ENCODE peak calls at places on chromosome 11, in six cellular contexts. O, D, W, B, R and M are unnamed samples. For H3K4me1, the result is how much of the 10 kb centered on the place peaks cover.

GRCh38 chr11:86360775-86361395 is 13.8 kb upstream of the CCDC81 start:
- DNase-seq in O (peak), D (no peak), W (peak), B (no peak), R (no peak), M (no peak)

GRCh38 chr11:12005061-12005460 is 3.4 kb downstream of the DKK3 start:
- DNase-seq in O (no peak), D (no peak), W (no peak), B (no peak), R (no peak), M (no peak)

GRCh38 chr11:76839326-76839725 is 21.4 kb upstream of the ACER3 start:
- DNase-seq in O (peak), D (no peak), W (no peak), B (no peak), R (no peak), M (no peak)

GRCh38 chr11:115132829-115133228 is 371.4 kb downstream of the CADM1 start:
- DNase-seq in O (peak), D (no peak), W (peak), B (no peak), R (no peak), M (no peak)

GRCh38 chr11:5384335-5384734 is 723 bp downstream of the OR51M1 start:
- DNase-seq in O (no peak), D (no peak), W (no peak), B (no peak), R (no peak), M (no peak)

GRCh38 chr11:10823152-10823579 is 14.4 kb upstream of the EIF4G2 start:
- DNase-seq in O (no peak), D (no peak), W (no peak), B (no peak), R (no peak), M (no peak)

GRCh38 chr11:38191101-38191500 is 1593.1 kb upstream of the RAG2 start:
- DNase-seq in O (no peak), D (no peak), W (no peak), B (no peak), R (no peak), M (no peak)

GRCh38 chr11:126039485-126040271 is 23.0 kb downstream of the CDON start:
- DNase-seq in O (no peak), D (no peak), W (no peak), B (no peak), R (no peak), M (no peak)

GRCh38 chr11:36469063-36469462 is 41.0 kb downstream of the TRAF6 start:
- DNase-seq in O (no peak), D (no peak), W (peak), B (no peak), R (no peak), M (no peak)

GRCh38 chr11:37370817-37371216 is 772.8 kb upstream of the RAG2 start:
- DNase-seq in O (no peak), D (no peak), W (no peak), B (no peak), R (no peak), M (no peak)

GRCh38 chr11:46381836-46382643 is 571 bp downstream of the MDK start:
- DNase-seq in O (no peak), D (no peak), W (no peak), B (no peak), R (no peak), M (no peak)

GRCh38 chr11:35593143-35593542 is 25.1 kb upstream of the FJX1 start:
- DNase-seq in O (no peak), D (peak), W (no peak), B (no peak), R (no peak), M (no peak)

GRCh38 chr11:63620928-63621539 is 6.8 kb upstream of the PLAAT3 start:
- DNase-seq in O (no peak), D (no peak), W (no peak), B (no peak), R (no peak), M (no peak)

GRCh38 chr11:59981106-59981770 is 17.4 kb downstream of the OOSP4A start:
- DNase-seq in O (no peak), D (no peak), W (no peak), B (no peak), R (no peak), M (no peak)

GRCh38 chr11:103359221-103359620 is 250.0 kb downstream of the DYNC2H1 start:
- DNase-seq in O (no peak), D (no peak), W (no peak), B (no peak), R (no peak), M (no peak)

GRCh38 chr11:73907191-73907590 is 30.4 kb downstream of the PAAF1 start:
- DNase-seq in O (no peak), D (no peak), W (peak), B (no peak), R (no peak), M (no peak)

GRCh38 chr11:3808846-3809623 is 675 bp downstream of the PGAP2 start:
- DNase-seq in O (peak), D (no peak), W (peak), B (peak), R (no peak), M (no peak)

GRCh38 chr11:12963789-12964536 is 45.2 kb upstream of the RASSF10 start:
- DNase-seq in O (peak), D (peak), W (peak), B (peak), R (peak), M (no peak)

GRCh38 chr11:2471048-2471803 is 26.4 kb downstream of the KCNQ1 start:
- DNase-seq in O (no peak), D (no peak), W (no peak), B (peak), R (no peak), M (no peak)

GRCh38 chr11:134246678-134247077 is 6.5 kb downstream of the THYN1 start:
- DNase-seq in O (no peak), D (no peak), W (no peak), B (no peak), R (no peak), M (no peak)

GRCh38 chr11:86954288-86955110 is 696 bp downstream of the FZD4 start:
- DNase-seq in O (no peak), D (peak), W (peak), B (peak), R (peak), M (no peak)

GRCh38 chr11:121630041-121630440 is 177.3 kb upstream of the SORL1-AS1 start:
- DNase-seq in O (no peak), D (no peak), W (no peak), B (no peak), R (no peak), M (no peak)

GRCh38 chr11:69007978-69008381 is 5.1 kb downstream of the MRGPRF start:
- DNase-seq in O (peak), D (no peak), W (peak), B (no peak), R (no peak), M (no peak)

GRCh38 chr11:46901156-46901555 is 17.2 kb downstream of the LRP4 start:
- DNase-seq in O (no peak), D (no peak), W (no peak), B (no peak), R (no peak), M (no peak)

GRCh38 chr11:134248910-134249480 is 4.2 kb downstream of the THYN1 start:
- DNase-seq in O (no peak), D (no peak), W (no peak), B (no peak), R (no peak), M (no peak)

GRCh38 chr11:121596195-121597145 is 143.7 kb upstream of the SORL1-AS1 start:
- DNase-seq in O (no peak), D (no peak), W (no peak), B (no peak), R (no peak), M (no peak)

GRCh38 chr11:33828604-33829429 is 54.5 kb upstream of the FBXO3 start:
- DNase-seq in O (peak), D (no peak), W (no peak), B (no peak), R (no peak), M (no peak)

GRCh38 chr11:76769645-76770586 is 13.2 kb upstream of the TSKU start:
- DNase-seq in O (peak), D (no peak), W (peak), B (peak), R (no peak), M (no peak)

GRCh38 chr11:1562469-1563148 is 9.5 kb downstream of the DUSP8 start:
- DNase-seq in O (no peak), D (no peak), W (no peak), B (no peak), R (no peak), M (no peak)

GRCh38 chr11:65613091-65613928 is 711 bp downstream of the MAP3K11 start:
- DNase-seq in O (peak), D (no peak), W (no peak), B (peak), R (peak), M (no peak)

GRCh38 chr11:32529994-32530588 is 53.5 kb upstream of the EIF3M start:
- DNase-seq in O (no peak), D (no peak), W (no peak), B (no peak), R (no peak), M (no peak)

GRCh38 chr11:110777765-110778164 is 65.5 kb upstream of the ARHGAP20 start:
- DNase-seq in O (no peak), D (peak), W (no peak), B (no peak), R (no peak), M (no peak)

GRCh38 chr11:1090600-1091331 is 16.1 kb downstream of the MUC2 start:
- DNase-seq in O (no peak), D (no peak), W (no peak), B (no peak), R (no peak), M (no peak)

GRCh38 chr11:113664069-113664980 is 41.8 kb downstream of the TMPRSS5 start:
- DNase-seq in O (peak), D (no peak), W (peak), B (no peak), R (no peak), M (no peak)

GRCh38 chr11:33970984-33971466 is 79.1 kb upstream of the LMO2 start:
- DNase-seq in O (peak), D (peak), W (peak), B (peak), R (peak), M (no peak)

GRCh38 chr11:124070906-124071621 is 29.9 kb upstream of the OR10G7 start:
- DNase-seq in O (peak), D (peak), W (peak), B (peak), R (peak), M (no peak)

GRCh38 chr11:124068711-124069110 is 27.6 kb upstream of the OR10G7 start:
- DNase-seq in O (no peak), D (no peak), W (no peak), B (no peak), R (no peak), M (no peak)

GRCh38 chr11:124071622-124071948 is 30.5 kb upstream of the OR10G7 start:
- DNase-seq in O (no peak), D (no peak), W (no peak), B (no peak), R (no peak), M (no peak)

GRCh38 chr11:124072147-124072546 is 31.0 kb upstream of the OR10G7 start:
- DNase-seq in O (no peak), D (no peak), W (no peak), B (no peak), R (no peak), M (no peak)

GRCh38 chr11:124069429-124070401 is 28.6 kb upstream of the OR10G7 start:
- DNase-seq in O (peak), D (no peak), W (peak), B (peak), R (peak), M (no peak)
- H3K4me3 ChIP-seq in O (no peak), D (peak), W (peak), B (peak), R (no peak), M (no peak)

GRCh38 chr11:67408437-67409200 is 4.7 kb downstream of the TBC1D10C start:
- DNase-seq in O (no peak), D (no peak), W (no peak), B (no peak), R (no peak), M (no peak)
- H3K4me1 ChIP-seq in O (under half), D (under half), W (under half), B (under half), R (under half), M (under half)

GRCh38 chr11:27022659-27023251 is 17.9 kb upstream of the BBOX1 start:
- DNase-seq in O (no peak), D (no peak), W (no peak), B (no peak), R (no peak), M (no peak)
- H3K27ac ChIP-seq in O (no peak), D (no peak), W (no peak), B (no peak), R (no peak), M (no peak)

DNA sequence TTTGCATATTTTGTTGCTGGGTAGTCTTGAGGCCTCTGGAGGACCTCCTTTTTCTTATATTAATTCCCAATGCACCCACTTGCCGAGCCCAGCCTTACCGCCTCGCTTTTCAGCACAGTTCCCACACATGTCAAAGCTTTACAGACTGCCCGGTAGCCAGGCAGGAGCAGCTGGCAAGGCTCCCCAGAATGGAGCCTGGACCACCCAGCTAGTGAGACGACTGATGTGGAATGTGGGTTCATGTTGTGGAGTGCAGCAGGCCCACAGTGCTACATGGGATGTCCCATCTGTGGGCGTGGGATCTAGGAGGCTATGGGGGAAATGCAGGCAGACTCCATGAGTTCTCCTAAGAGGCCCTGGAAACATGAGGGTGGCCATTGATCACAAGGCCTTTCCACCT is 99.4 kb upstream of the MTMR2 start:
- DNase-seq in O (no peak), D (no peak), W (no peak), B (no peak), R (no peak), M (no peak)
- H3K4me3 ChIP-seq in O (no peak), D (no peak), W (no peak), B (no peak), R (no peak), M (no peak)

DNA sequence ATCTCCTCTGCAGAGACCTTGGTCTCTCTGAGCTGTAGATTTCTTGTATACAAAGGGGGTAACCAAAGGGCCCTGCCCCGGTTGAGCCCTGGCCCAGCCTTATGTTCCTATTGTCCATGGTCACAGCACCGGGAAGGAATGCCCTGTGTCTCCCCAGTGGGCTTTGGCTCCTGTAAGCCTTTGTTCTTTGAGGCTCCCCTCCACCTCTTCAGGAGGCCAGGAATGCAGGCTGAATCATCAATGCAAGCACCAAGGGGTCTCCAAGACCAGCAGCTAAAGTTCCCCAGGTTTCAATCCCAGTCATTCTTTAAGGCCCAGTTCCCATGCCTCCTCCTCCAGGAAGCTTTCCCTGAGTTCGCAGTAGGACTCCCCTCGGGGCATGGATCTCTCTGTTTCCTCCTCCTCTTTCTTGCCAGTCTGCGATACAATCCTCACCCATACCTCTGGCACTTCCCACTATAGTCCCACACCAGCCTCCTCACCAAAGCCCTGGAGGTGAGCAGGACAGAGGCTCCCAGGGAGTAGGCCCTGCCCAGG is 29.2 kb upstream of the KLHL35 start:
- DNase-seq in O (no peak), D (no peak), W (no peak), B (no peak), R (no peak), M (no peak)
- H3K4me1 ChIP-seq in O (under half), D (under half), W (under half), B (under half), R (under half), M (under half)

GRCh38 chr11:95415837-95416288 is 184.9 kb upstream of the SESN3 start:
- DNase-seq in O (peak), D (no peak), W (no peak), B (no peak), R (no peak), M (no peak)

GRCh38 chr11:95417832-95418231 is 186.8 kb upstream of the SESN3 start:
- DNase-seq in O (no peak), D (no peak), W (no peak), B (no peak), R (no peak), M (no peak)

GRCh38 chr11:95414217-95414616 is 183.2 kb upstream of the SESN3 start:
- DNase-seq in O (no peak), D (no peak), W (no peak), B (no peak), R (no peak), M (no peak)

GRCh38 chr11:95418916-95419315 is 187.9 kb upstream of the SESN3 start:
- DNase-seq in O (no peak), D (no peak), W (no peak), B (no peak), R (no peak), M (no peak)

GRCh38 chr11:95419915-95420314 is 188.9 kb upstream of the SESN3 start:
- DNase-seq in O (peak), D (no peak), W (no peak), B (no peak), R (no peak), M (no peak)
- H3K27ac ChIP-seq in O (no peak), D (no peak), W (no peak), B (no peak), R (no peak), M (no peak)